ENCODE peak calls at places on chromosomes 5 and 9, in four cellular contexts. One of them, this sample, is unnamed.
A peak's percentile ranks its signal among the peaks of the same experiment; 100 is the strongest.

GRCh38 chr5:139414601-139415121 is 10.8 kb upstream of the SPATA24 start:
- DNase-seq in NCI-H1105: no peak
- DNase-seq in posterior cingulate gyrus: peak; percentile 91
- DNase-seq in stimulated activated CD4-positive, alpha-beta T cell treated with anti-CD3 and anti-CD28 coated beads, Interleukin-15, amount 100 ng/mL, for 24 hours: peak; percentile 22
- DNase-seq in this sample: no peak

GRCh38 chr5:81896764-81897163 is 75.1 kb upstream of the ATG10 start:
- DNase-seq in NCI-H1105: no peak
- DNase-seq in stimulated activated CD4-positive, alpha-beta T cell treated with anti-CD3 and anti-CD28 coated beads, Interleukin-15, amount 100 ng/mL, for 24 hours: no peak
- DNase-seq in posterior cingulate gyrus: no peak
- DNase-seq in this sample: no peak

GRCh38 chr9:128654481-128654880 is 2.2 kb downstream of the DYNC2I2 start:
- DNase-seq in stimulated activated CD4-positive, alpha-beta T cell treated with anti-CD3 and anti-CD28 coated beads, Interleukin-15, amount 100 ng/mL, for 24 hours: no peak
- DNase-seq in NCI-H1105: no peak
- DNase-seq in posterior cingulate gyrus: no peak
- DNase-seq in this sample: no peak

GRCh38 chr5:179731791-179732411 is 721 bp upstream of the MAML1 start:
- DNase-seq in stimulated activated CD4-positive, alpha-beta T cell treated with anti-CD3 and anti-CD28 coated beads, Interleukin-15, amount 100 ng/mL, for 24 hours: peak; percentile 49
- DNase-seq in NCI-H1105: no peak
- DNase-seq in posterior cingulate gyrus: peak; percentile 86
- DNase-seq in this sample: no peak

GRCh38 chr5:35036536-35036935 is 11.2 kb downstream of the AGXT2 start:
- DNase-seq in NCI-H1105: no peak
- DNase-seq in stimulated activated CD4-positive, alpha-beta T cell treated with anti-CD3 and anti-CD28 coated beads, Interleukin-15, amount 100 ng/mL, for 24 hours: no peak
- DNase-seq in posterior cingulate gyrus: no peak
- DNase-seq in this sample: no peak

GRCh38 chr5:3343211-3343610 is 252.4 kb upstream of the IRX1 start:
- DNase-seq in posterior cingulate gyrus: peak; percentile 22
- DNase-seq in stimulated activated CD4-positive, alpha-beta T cell treated with anti-CD3 and anti-CD28 coated beads, Interleukin-15, amount 100 ng/mL, for 24 hours: no peak
- DNase-seq in NCI-H1105: no peak
- DNase-seq in this sample: no peak

GRCh38 chr9:108271646-108272349 is 584.0 kb downstream of the ACTL7B start:
- DNase-seq in NCI-H1105: peak; percentile 94
- DNase-seq in posterior cingulate gyrus: no peak
- DNase-seq in stimulated activated CD4-positive, alpha-beta T cell treated with anti-CD3 and anti-CD28 coated beads, Interleukin-15, amount 100 ng/mL, for 24 hours: no peak
- DNase-seq in this sample: no peak

GRCh38 chr5:14937277-14937676 is 65.7 kb upstream of the ANKH start:
- DNase-seq in NCI-H1105: no peak
- DNase-seq in stimulated activated CD4-positive, alpha-beta T cell treated with anti-CD3 and anti-CD28 coated beads, Interleukin-15, amount 100 ng/mL, for 24 hours: no peak
- DNase-seq in posterior cingulate gyrus: no peak
- DNase-seq in this sample: no peak

GRCh38 chr5:32387841-32388240 is 56.7 kb downstream of the ZFR start:
- DNase-seq in stimulated activated CD4-positive, alpha-beta T cell treated with anti-CD3 and anti-CD28 coated beads, Interleukin-15, amount 100 ng/mL, for 24 hours: no peak
- DNase-seq in posterior cingulate gyrus: no peak
- DNase-seq in NCI-H1105: no peak
- DNase-seq in this sample: no peak

GRCh38 chr9:99056876-99057664 is 47.8 kb upstream of the TGFBR1 start:
- DNase-seq in stimulated activated CD4-positive, alpha-beta T cell treated with anti-CD3 and anti-CD28 coated beads, Interleukin-15, amount 100 ng/mL, for 24 hours: peak; percentile 42
- DNase-seq in NCI-H1105: no peak
- DNase-seq in posterior cingulate gyrus: no peak
- DNase-seq in this sample: no peak

GRCh38 chr5:174831985-174832384 is 107.6 kb downstream of the MSX2 start:
- DNase-seq in NCI-H1105: no peak
- DNase-seq in stimulated activated CD4-positive, alpha-beta T cell treated with anti-CD3 and anti-CD28 coated beads, Interleukin-15, amount 100 ng/mL, for 24 hours: no peak
- DNase-seq in posterior cingulate gyrus: no peak
- DNase-seq in this sample: no peak

GRCh38 chr9:21454149-21454548 is 13.9 kb downstream of the IFNA1 start:
- DNase-seq in stimulated activated CD4-positive, alpha-beta T cell treated with anti-CD3 and anti-CD28 coated beads, Interleukin-15, amount 100 ng/mL, for 24 hours: no peak
- DNase-seq in posterior cingulate gyrus: no peak
- DNase-seq in NCI-H1105: no peak
- DNase-seq in this sample: no peak

GRCh38 chr9:121026260-121026691 is 23.8 kb downstream of the C5 start:
- DNase-seq in stimulated activated CD4-positive, alpha-beta T cell treated with anti-CD3 and anti-CD28 coated beads, Interleukin-15, amount 100 ng/mL, for 24 hours: no peak
- DNase-seq in posterior cingulate gyrus: no peak
- DNase-seq in NCI-H1105: no peak
- DNase-seq in this sample: no peak

GRCh38 chr5:159058928-159059636 is 40.6 kb downstream of the EBF1 start:
- DNase-seq in posterior cingulate gyrus: no peak
- DNase-seq in stimulated activated CD4-positive, alpha-beta T cell treated with anti-CD3 and anti-CD28 coated beads, Interleukin-15, amount 100 ng/mL, for 24 hours: no peak
- DNase-seq in NCI-H1105: no peak
- DNase-seq in this sample: no peak

GRCh38 chr9:126375386-126375785 is 48.8 kb downstream of the MVB12B start:
- DNase-seq in stimulated activated CD4-positive, alpha-beta T cell treated with anti-CD3 and anti-CD28 coated beads, Interleukin-15, amount 100 ng/mL, for 24 hours: no peak
- DNase-seq in NCI-H1105: no peak
- DNase-seq in posterior cingulate gyrus: peak; percentile 90
- DNase-seq in this sample: peak; percentile 20

GRCh38 chr5:103330875-103331274 is 72.3 kb downstream of the MACIR start:
- DNase-seq in NCI-H1105: no peak
- DNase-seq in stimulated activated CD4-positive, alpha-beta T cell treated with anti-CD3 and anti-CD28 coated beads, Interleukin-15, amount 100 ng/mL, for 24 hours: no peak
- DNase-seq in posterior cingulate gyrus: no peak
- DNase-seq in this sample: no peak

GRCh38 chr5:3317051-3317795 is 278.4 kb upstream of the IRX1 start:
- DNase-seq in NCI-H1105: no peak
- DNase-seq in posterior cingulate gyrus: no peak
- DNase-seq in stimulated activated CD4-positive, alpha-beta T cell treated with anti-CD3 and anti-CD28 coated beads, Interleukin-15, amount 100 ng/mL, for 24 hours: no peak
- DNase-seq in this sample: no peak

GRCh38 chr5:57042524-57042931 is 90.6 kb upstream of the MIER3 start:
- DNase-seq in stimulated activated CD4-positive, alpha-beta T cell treated with anti-CD3 and anti-CD28 coated beads, Interleukin-15, amount 100 ng/mL, for 24 hours: no peak
- DNase-seq in NCI-H1105: no peak
- DNase-seq in posterior cingulate gyrus: no peak
- DNase-seq in this sample: no peak

GRCh38 chr9:13324988-13325387 is 45.5 kb upstream of the MPDZ start:
- DNase-seq in stimulated activated CD4-positive, alpha-beta T cell treated with anti-CD3 and anti-CD28 coated beads, Interleukin-15, amount 100 ng/mL, for 24 hours: no peak
- DNase-seq in NCI-H1105: no peak
- DNase-seq in posterior cingulate gyrus: no peak
- DNase-seq in this sample: no peak

GRCh38 chr5:176781638-176782570 is 28.5 kb upstream of the UNC5A start:
- DNase-seq in stimulated activated CD4-positive, alpha-beta T cell treated with anti-CD3 and anti-CD28 coated beads, Interleukin-15, amount 100 ng/mL, for 24 hours: no peak
- DNase-seq in NCI-H1105: no peak
- DNase-seq in posterior cingulate gyrus: peak; percentile 59
- DNase-seq in this sample: no peak

GRCh38 chr9:130936285-130937117 is 2.5 kb downstream of the FIBCD1 start:
- DNase-seq in posterior cingulate gyrus: peak; percentile 78
- DNase-seq in stimulated activated CD4-positive, alpha-beta T cell treated with anti-CD3 and anti-CD28 coated beads, Interleukin-15, amount 100 ng/mL, for 24 hours: no peak
- DNase-seq in NCI-H1105: no peak
- DNase-seq in this sample: no peak

This sample was measured in SK-N-MC.